ENCODE peak calls at places on chromosomes 16 and 17, in nine cellular contexts. K, R, A, Z, V, L, U, T and X are unnamed samples. For H3K9me3, the result is how much of the 10 kb centered on the place peaks cover.

GRCh38 chr16:84788968-84789371 is 30.8 kb upstream of the CRISPLD2 start:
- DNase-seq in K (no peak), R (peak), A (no peak), Z (no peak), V (no peak), L (no peak), U (no peak), T (peak), X (no peak)

GRCh38 chr17:36590082-36590481 is 1.6 kb upstream of the DHRS11 start:
- DNase-seq in K (peak), R (no peak), A (no peak), Z (no peak), V (no peak), L (no peak), U (peak), T (no peak), X (no peak)

GRCh38 chr17:42422412-42422957 is 571 bp downstream of the CAVIN1 start:
- DNase-seq in K (peak), R (peak), A (no peak), Z (no peak), V (peak), L (no peak), U (peak), T (peak), X (peak)

GRCh38 chr16:2385441-2385840 is 43.8 kb upstream of the CCNF start:
- DNase-seq in K (no peak), R (peak), A (no peak), Z (no peak), V (no peak), L (no peak), U (peak), T (no peak), X (no peak)

GRCh38 chr17:46773676-46774075 is 44.8 kb downstream of the WNT3 start:
- DNase-seq in K (no peak), R (no peak), A (no peak), Z (no peak), V (no peak), L (no peak), U (no peak), T (no peak), X (no peak)

GRCh38 chr17:29582254-29582765 is 7.1 kb downstream of the GIT1 start:
- DNase-seq in K (no peak), R (no peak), A (no peak), Z (no peak), V (no peak), L (no peak), U (no peak), T (peak), X (no peak)

GRCh38 chr16:71499775-71500364 is 10.7 kb upstream of the ZNF19 start:
- DNase-seq in K (peak), R (peak), A (peak), Z (no peak), V (peak), L (no peak), U (peak), T (no peak), X (no peak)

GRCh38 chr16:58493756-58494431 is 6.0 kb upstream of the NDRG4 start:
- DNase-seq in K (no peak), R (no peak), A (no peak), Z (no peak), V (no peak), L (no peak), U (no peak), T (peak), X (peak)

GRCh38 chr16:4572715-4573114 is 16.6 kb downstream of the C16orf96 start:
- DNase-seq in K (peak), R (no peak), A (no peak), Z (no peak), V (no peak), L (peak), U (no peak), T (no peak), X (no peak)

GRCh38 chr16:84088695-84089395 is 27.9 kb downstream of the MBTPS1 start:
- DNase-seq in K (no peak), R (no peak), A (no peak), Z (no peak), V (peak), L (peak), U (no peak), T (peak), X (no peak)

GRCh38 chr16:74923766-74924460 is 61.0 kb downstream of the WDR59 start:
- DNase-seq in K (peak), R (no peak), A (no peak), Z (no peak), V (no peak), L (no peak), U (no peak), T (no peak), X (no peak)

GRCh38 chr17:73290399-73291259 is 21.2 kb downstream of the CDC42EP4 start:
- DNase-seq in K (no peak), R (no peak), A (no peak), Z (peak), V (no peak), L (no peak), U (no peak), T (no peak), X (no peak)

GRCh38 chr16:24729967-24730815 is 740 bp downstream of the TNRC6A start:
- DNase-seq in K (peak), R (peak), A (no peak), Z (no peak), V (peak), L (peak), U (peak), T (no peak), X (peak)

GRCh38 chr16:69498926-69499325 is 66.8 kb upstream of the NFAT5 start:
- DNase-seq in K (no peak), R (no peak), A (no peak), Z (no peak), V (no peak), L (no peak), U (no peak), T (no peak), X (no peak)

GRCh38 chr17:43309505-43310329 is 75.9 kb upstream of the RNU2-1 start:
- DNase-seq in K (no peak), R (no peak), A (no peak), Z (no peak), V (no peak), L (no peak), U (no peak), T (peak), X (no peak)

GRCh38 chr17:45705123-45706009 is 78.8 kb upstream of the CRHR1 start:
- DNase-seq in K (no peak), R (peak), A (no peak), Z (peak), V (no peak), L (no peak), U (peak), T (no peak), X (no peak)

GRCh38 chr17:74605361-74605760 is 13.3 kb upstream of the CD300LD start:
- DNase-seq in K (peak), R (peak), A (no peak), Z (peak), V (no peak), L (peak), U (peak), T (no peak), X (no peak)

GRCh38 chr17:41178341-41178740 is 320 bp upstream of the KRTAP4-2 start:
- DNase-seq in K (no peak), R (no peak), A (no peak), Z (no peak), V (no peak), L (no peak), U (peak), T (no peak), X (no peak)

GRCh38 chr17:67565068-67565467 is 152.7 kb upstream of the NOL11 start:
- DNase-seq in K (no peak), R (no peak), A (no peak), Z (no peak), V (no peak), L (no peak), U (no peak), T (no peak), X (no peak)

GRCh38 chr16:1311738-1312458 is 2.5 kb downstream of the UBE2I start:
- DNase-seq in K (peak), R (peak), A (no peak), Z (peak), V (peak), L (peak), U (peak), T (peak), X (no peak)

GRCh38 chr17:37744961-37745800 is at the start of gene HNF1B:
- DNase-seq in K (no peak), R (peak), A (no peak), Z (no peak), V (no peak), L (no peak), U (no peak), T (peak), X (peak)

GRCh38 chr17:39939588-39940419 is 12.3 kb downstream of the LRRC3C start:
- DNase-seq in K (peak), R (peak), A (no peak), Z (no peak), V (peak), L (no peak), U (peak), T (no peak), X (no peak)

GRCh38 chr17:16428098-16428882 is 12.9 kb downstream of the TRPV2 start:
- DNase-seq in K (peak), R (peak), A (no peak), Z (no peak), V (peak), L (peak), U (peak), T (no peak), X (peak)

GRCh38 chr16:10971560-10971961 is 27.2 kb downstream of the CLEC16A start:
- DNase-seq in K (peak), R (peak), A (peak), Z (no peak), V (peak), L (no peak), U (peak), T (no peak), X (no peak)

GRCh38 chr17:21002309-21003006 is 40.4 kb downstream of the USP22 start:
- DNase-seq in K (no peak), R (no peak), A (no peak), Z (no peak), V (no peak), L (no peak), U (no peak), T (peak), X (no peak)

GRCh38 chr16:14564323-14564722 is 65.7 kb downstream of the PARN start:
- DNase-seq in K (no peak), R (peak), A (no peak), Z (no peak), V (no peak), L (no peak), U (no peak), T (no peak), X (no peak)

GRCh38 chr16:7025616-7026190 is 306.9 kb upstream of the RBFOX1 start:
- DNase-seq in K (no peak), R (peak), A (no peak), Z (no peak), V (peak), L (peak), U (no peak), T (peak), X (peak)

GRCh38 chr16:30748634-30749445 is 615 bp downstream of the PHKG2 start:
- DNase-seq in K (peak), R (peak), A (no peak), Z (no peak), V (no peak), L (no peak), U (peak), T (peak), X (peak)

GRCh38 chr16:27945233-27945975 is 118.1 kb downstream of the GSG1L start:
- DNase-seq in K (no peak), R (no peak), A (no peak), Z (no peak), V (no peak), L (no peak), U (no peak), T (no peak), X (peak)

GRCh38 chr17:80503031-80503430 is 26.6 kb upstream of the NPTX1 start:
- DNase-seq in K (no peak), R (no peak), A (no peak), Z (no peak), V (no peak), L (no peak), U (no peak), T (no peak), X (no peak)

GRCh38 chr17:50871898-50872297 is 5.7 kb upstream of the TOB1 start:
- DNase-seq in K (no peak), R (peak), A (no peak), Z (no peak), V (no peak), L (no peak), U (no peak), T (no peak), X (no peak)

GRCh38 chr16:51430716-51431369 is 279.8 kb upstream of the SALL1 start:
- DNase-seq in K (no peak), R (no peak), A (no peak), Z (no peak), V (no peak), L (no peak), U (no peak), T (no peak), X (no peak)

GRCh38 chr16:79250457-79251098 is 350.0 kb downstream of the MAF start:
- DNase-seq in K (no peak), R (no peak), A (no peak), Z (no peak), V (no peak), L (no peak), U (no peak), T (no peak), X (no peak)

DNA sequence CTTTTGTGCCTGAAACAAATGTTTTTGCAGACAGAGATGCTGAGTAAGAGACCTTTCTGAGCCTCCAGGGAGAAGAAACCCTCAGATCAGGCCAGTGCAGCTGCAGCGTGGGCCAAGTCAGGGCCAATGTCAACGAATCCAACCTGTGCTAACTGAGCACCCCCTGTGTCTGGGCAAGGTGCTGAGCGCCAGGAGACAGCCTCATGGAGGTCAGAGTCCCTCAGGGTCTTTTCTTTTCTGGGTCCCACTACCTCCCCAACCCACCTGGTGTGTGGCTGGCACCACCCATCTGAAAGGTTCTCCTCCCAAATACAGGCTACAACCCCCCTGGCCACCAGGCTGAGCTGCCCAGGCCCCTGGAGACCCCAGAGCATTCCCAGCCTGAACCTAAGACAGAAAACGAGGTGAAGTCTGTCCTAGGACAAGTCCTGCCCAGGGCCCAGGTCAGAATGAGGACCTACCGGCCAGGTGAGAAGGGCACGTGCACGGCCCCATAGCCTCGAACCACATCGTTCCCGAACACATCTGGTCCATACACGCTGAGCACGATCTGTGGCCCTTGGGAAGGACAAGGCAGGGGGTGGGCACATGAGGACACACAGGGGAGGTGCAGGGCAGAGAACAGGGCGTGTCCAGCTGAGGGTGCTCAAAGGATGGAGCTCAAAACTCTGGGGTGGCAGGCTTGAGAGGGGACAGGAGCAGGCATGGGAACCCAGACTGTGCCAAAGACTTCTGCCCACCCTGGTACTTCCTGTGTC is 15.0 kb downstream of the B9D1 start:
- DNase-seq in K (no peak), R (no peak), A (no peak), Z (peak), V (no peak), L (no peak), U (no peak), T (peak), X (peak)
- H3K27ac ChIP-seq in K (no peak), R (peak), A (no peak), Z (peak), V (peak), L (peak), U (no peak), T (no peak), X (no peak)

GRCh38 chr17:1196946-1197345 is 17.2 kb upstream of the ABR start:
- DNase-seq in K (no peak), R (no peak), A (no peak), Z (no peak), V (no peak), L (no peak), U (no peak), T (no peak), X (no peak)
- H3K4me3 ChIP-seq in K (no peak), R (no peak), A (peak), Z (no peak), V (no peak), L (no peak), U (no peak), T (no peak), X (no peak)

GRCh38 chr16:49987381-49987780 is 37.6 kb upstream of the CNEP1R1 start:
- DNase-seq in K (no peak), R (no peak), A (no peak), Z (no peak), V (no peak), L (no peak), U (no peak), T (no peak), X (no peak)
- H3K9me3 ChIP-seq in K (under half), R (under half), A (under half), Z (under half), V (under half), L (under half), U (under half), T (under half), X (under half)

DNA sequence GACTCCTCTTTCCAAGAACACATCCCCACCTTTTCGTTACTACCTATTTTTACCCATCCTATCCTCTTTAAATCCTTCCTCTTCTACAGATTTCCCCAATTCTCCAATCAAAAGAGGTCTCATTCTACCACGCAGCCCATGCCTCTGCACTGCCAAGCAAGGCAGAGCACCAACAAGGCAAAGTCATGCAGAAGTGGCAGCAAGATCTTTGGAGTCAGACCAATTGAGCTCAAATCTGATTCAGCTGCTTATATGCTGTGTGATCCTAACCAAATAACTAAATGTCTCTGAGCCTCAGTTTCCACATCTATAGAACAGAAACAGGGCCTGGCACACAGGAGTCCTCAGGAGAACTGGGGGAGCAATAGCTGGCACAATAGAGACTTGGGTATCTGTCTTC is 41.0 kb downstream of the TOM1L2 start:
- DNase-seq in K (no peak), R (no peak), A (no peak), Z (peak), V (no peak), L (no peak), U (no peak), T (no peak), X (no peak)
- H3K27ac ChIP-seq in K (no peak), R (no peak), A (no peak), Z (no peak), V (no peak), L (peak), U (no peak), T (no peak), X (no peak)

DNA sequence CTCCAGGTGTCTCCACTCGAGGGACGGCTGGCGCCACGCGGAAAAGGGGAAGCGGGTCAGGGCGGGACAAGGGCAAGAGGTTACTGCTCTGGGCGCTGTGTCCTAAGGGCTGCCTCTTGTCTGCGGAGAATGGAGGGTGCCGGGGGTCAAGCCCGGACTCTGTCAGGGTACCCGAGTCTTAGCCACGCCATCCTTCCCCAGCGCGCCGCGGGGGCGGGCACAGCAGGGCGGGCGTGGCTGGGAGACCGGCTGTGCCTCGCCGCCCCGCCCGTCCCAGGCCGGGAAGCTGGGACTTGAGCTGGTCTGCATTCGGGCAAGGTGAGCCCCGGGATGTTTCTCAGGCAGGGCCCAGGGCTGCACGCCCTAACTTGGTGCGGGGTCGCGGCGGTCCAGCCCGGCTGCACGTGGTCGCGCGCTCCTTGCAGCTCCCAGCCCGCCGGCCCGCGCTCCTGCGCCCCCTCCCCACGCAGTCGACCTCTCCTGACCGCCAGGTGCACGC is 6.2 kb upstream of the ACTG1 start:
- DNase-seq in K (peak), R (peak), A (no peak), Z (peak), V (peak), L (peak), U (no peak), T (peak), X (peak)
- H3K4me3 ChIP-seq in K (peak), R (peak), A (no peak), Z (peak), V (peak), L (peak), U (peak), T (peak), X (peak)

DNA sequence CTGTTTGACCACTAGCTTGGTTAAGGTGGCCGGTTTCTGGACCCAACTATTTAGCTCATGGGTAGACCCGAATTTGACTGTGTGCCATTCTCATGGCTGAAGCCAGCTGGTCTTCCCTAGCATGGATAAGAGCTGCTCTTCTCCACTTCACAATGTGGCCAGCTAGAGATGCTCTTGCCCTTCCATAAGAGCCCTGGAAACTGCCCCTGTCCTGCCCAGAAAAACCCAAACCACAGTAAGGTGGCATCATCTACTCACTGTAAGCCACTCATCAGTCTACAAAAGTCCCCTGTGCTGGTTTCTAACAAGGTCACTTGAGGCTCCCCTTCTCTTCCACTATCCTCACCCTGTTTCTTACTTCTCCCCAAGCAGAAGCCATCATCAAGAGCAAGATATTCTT is 165.1 kb downstream of the HS3ST2 start:
- DNase-seq in K (no peak), R (no peak), A (no peak), Z (no peak), V (no peak), L (no peak), U (no peak), T (no peak), X (no peak)
- H3K9me3 ChIP-seq in K (under half), R (under half), A (under half), Z (under half), V (under half), L (under half), U (under half), T (under half), X (under half)

DNA sequence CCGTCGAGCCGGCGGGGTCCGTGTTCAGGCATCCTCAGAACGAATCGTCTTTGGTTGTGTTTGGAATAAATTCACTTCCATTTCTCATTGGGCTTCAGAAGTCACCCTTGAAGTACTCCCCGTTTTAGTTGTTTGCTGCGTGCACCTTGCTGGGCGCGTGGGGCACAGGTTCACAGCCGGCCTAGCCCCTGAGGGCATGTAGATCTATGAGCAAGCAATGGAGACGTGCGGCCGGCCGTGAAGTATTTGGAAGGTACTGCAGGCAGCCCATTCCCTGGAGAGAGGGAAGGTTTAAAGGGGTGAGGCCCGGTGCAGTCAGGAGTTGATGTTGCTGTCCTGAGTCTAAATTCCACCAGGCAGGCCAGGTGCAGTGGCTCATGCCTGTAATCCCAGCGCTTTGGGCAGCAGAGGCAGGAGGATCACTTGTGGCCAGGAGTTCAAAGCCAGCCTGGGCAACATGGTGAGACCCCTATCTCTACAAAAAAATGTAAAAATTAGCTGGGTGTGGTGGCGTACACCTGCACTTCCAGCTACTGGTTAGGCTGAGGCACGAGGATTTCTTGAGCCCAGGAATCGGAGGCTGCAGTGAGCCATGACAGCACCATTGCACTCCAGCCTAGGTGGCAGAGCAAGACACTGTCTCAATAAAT is 725 bp downstream of the ACSF3 start:
- DNase-seq in K (no peak), R (no peak), A (no peak), Z (no peak), V (no peak), L (no peak), U (no peak), T (no peak), X (no peak)
- H3K27ac ChIP-seq in K (no peak), R (peak), A (no peak), Z (peak), V (peak), L (peak), U (peak), T (peak), X (peak)

GRCh38 chr17:61416540-61417363 is 17.1 kb downstream of the TBX2 start:
- DNase-seq in K (peak), R (peak), A (no peak), Z (peak), V (peak), L (peak), U (peak), T (peak), X (peak)
- H3K4me3 ChIP-seq in K (peak), R (no peak), A (no peak), Z (no peak), V (peak), L (peak), U (no peak), T (no peak), X (peak)